ENCODE peak calls at places on chromosomes 6 and 20, in seven cellular contexts. N is T-helper 2 cell, G is renal cortical epithelial cell, J is GM18507, C is A549, X is NCI-H2171 treated with DMSO at 0.1 percent for 48 hours, T is posterior cingulate gyrus. P is an unnamed sample.

GRCh38 chr6:37862992-37863391 is 43.5 kb downstream of the ZFAND3 start:
- DNase-seq in N (no peak), G (peak), J (no peak), C (no peak), X (no peak), T (no peak), P (no peak)

GRCh38 chr20:57022306-57022705 is 244.1 kb downstream of the BMP7 start:
- DNase-seq in N (no peak), G (no peak), J (no peak), C (no peak), X (no peak), T (no peak), P (no peak)

GRCh38 chr6:129598244-129599187 is 111.5 kb downstream of the ARHGAP18 start:
- DNase-seq in N (no peak), G (peak), J (peak), C (peak), X (peak), T (no peak), P (no peak)

GRCh38 chr6:25332671-25333071 is 53.5 kb downstream of the CARMIL1 start:
- DNase-seq in N (no peak), G (no peak), J (no peak), C (no peak), X (no peak), T (no peak), P (no peak)

GRCh38 chr6:51167468-51167867 is 348.8 kb downstream of the TFAP2B start:
- DNase-seq in N (no peak), G (no peak), J (no peak), C (no peak), X (no peak), T (no peak), P (no peak)

GRCh38 chr6:111710439-111710838 is 104.8 kb upstream of the TRAF3IP2 start:
- DNase-seq in N (no peak), G (no peak), J (no peak), C (no peak), X (no peak), T (no peak), P (no peak)

GRCh38 chr20:25081065-25081729 is 744 bp downstream of the VSX1 start:
- DNase-seq in N (no peak), G (no peak), J (no peak), C (no peak), X (no peak), T (peak), P (no peak)

GRCh38 chr6:169960003-169960344 is 208.6 kb downstream of the ERMARD start:
- DNase-seq in N (no peak), G (no peak), J (no peak), C (no peak), X (no peak), T (no peak), P (no peak)

GRCh38 chr20:23126281-23127061 is 40.3 kb upstream of the CD93 start:
- DNase-seq in N (no peak), G (no peak), J (no peak), C (no peak), X (no peak), T (peak), P (no peak)

P was measured in substantia nigra.